ENCODE peak calls at places on chromosomes 16 and 17, in four cellular contexts. S is H9, U is IMR-90, P is H1. G is an unnamed sample.

GRCh38 chr17:15965510-15965909 is 20.6 kb downstream of the ADORA2B start:
- DNase-seq in S (peak; percentile 61), P (no peak), U (no peak), G (no peak)

GRCh38 chr16:49484454-49484853 is 110.8 kb downstream of the C16orf78 start:
- DNase-seq in P (peak; percentile 83), S (peak; percentile 88), U (no peak), G (peak; percentile 73)

GRCh38 chr17:12568358-12569251 is 97.1 kb upstream of the MYOCD start:
- DNase-seq in P (no peak), S (no peak), U (no peak), G (peak; percentile 19)

GRCh38 chr17:79837888-79838540 is 1.2 kb downstream of the CBX4 start:
- DNase-seq in P (no peak), S (no peak), U (no peak), G (no peak)

GRCh38 chr17:19753049-19753444 is 4.9 kb upstream of the ALDH3A1 start:
- DNase-seq in U (peak; percentile 60), P (no peak), S (peak; percentile 71), G (peak; percentile 61)

GRCh38 chr16:83539736-83540490 is 267.9 kb upstream of the HSBP1 start:
- DNase-seq in P (no peak), U (peak; percentile 11), S (no peak), G (no peak)

GRCh38 chr16:17389392-17389791 is 81.4 kb downstream of the XYLT1 start:
- DNase-seq in S (no peak), P (no peak), U (peak; percentile 79), G (no peak)

GRCh38 chr16:57720142-57720575 is 15.4 kb upstream of the KATNB1 start:
- DNase-seq in P (peak; percentile 60), U (peak; percentile 50), S (peak; percentile 58), G (peak; percentile 57)

GRCh38 chr17:81111066-81111465 is 54.2 kb upstream of the PVALEF start:
- DNase-seq in S (no peak), P (no peak), U (no peak), G (no peak)

GRCh38 chr17:49567871-49568694 is 7.6 kb upstream of the NXPH3 start:
- DNase-seq in S (peak; percentile 94), P (peak; percentile 96), U (peak; percentile 66), G (peak; percentile 82)

GRCh38 chr17:28372203-28372944 is 880 bp downstream of the SARM1 start:
- DNase-seq in P (no peak), U (peak; percentile 30), S (peak; percentile 43), G (peak; percentile 43)

GRCh38 chr17:42107597-42108576 is 4.6 kb downstream of the DHX58 start:
- DNase-seq in S (peak; percentile 99), U (peak; percentile 32), P (peak; percentile 100), G (peak; percentile 96)

GRCh38 chr17:73203788-73204479 is 11.1 kb downstream of the COG1 start:
- DNase-seq in S (no peak), U (no peak), P (no peak), G (no peak)

GRCh38 chr16:65201446-65202010 is 79.7 kb upstream of the CDH11 start:
- DNase-seq in U (peak; percentile 19), S (no peak), P (no peak), G (no peak)

GRCh38 chr16:35560637-35560984 is 2101.2 kb downstream of the TP53TG3F start:
- DNase-seq in U (no peak), S (no peak), P (no peak), G (no peak)

GRCh38 chr17:29613371-29613837 is 9.3 kb downstream of the CORO6 start:
- DNase-seq in P (peak; percentile 100), S (peak; percentile 98), U (peak; percentile 59), G (peak; percentile 96)

GRCh38 chr17:71966459-71967313 is 154.1 kb upstream of the SOX9 start:
- DNase-seq in S (no peak), U (no peak), P (no peak), G (no peak)

GRCh38 chr16:51053805-51054204 is 97.3 kb downstream of the SALL1 start:
- DNase-seq in S (no peak), U (no peak), P (no peak), G (no peak)

GRCh38 chr17:35766903-35767510 is 6.3 kb downstream of the C17orf50 start:
- DNase-seq in U (peak; percentile 43), S (no peak), P (no peak), G (no peak)

GRCh38 chr16:610513-611381 is 20.0 kb upstream of the WFIKKN1 start:
- DNase-seq in P (peak; percentile 91), U (no peak), S (peak; percentile 86), G (peak; percentile 77)

GRCh38 chr16:73371584-73372319 is 323.8 kb upstream of the ZFHX3 start:
- DNase-seq in U (no peak), S (no peak), P (no peak), G (no peak)

GRCh38 chr17:79251824-79252223 is 177.2 kb downstream of the ENGASE start:
- DNase-seq in P (no peak), U (no peak), S (no peak), G (no peak)

GRCh38 chr17:55158439-55158838 is 106.3 kb upstream of the HLF start:
- DNase-seq in P (no peak), S (no peak), U (no peak), G (no peak)

GRCh38 chr16:51129105-51129504 is 22.0 kb downstream of the SALL1 start:
- DNase-seq in S (no peak), U (peak; percentile 2), P (peak; percentile 35), G (peak; percentile 29)

GRCh38 chr16:30710971-30711370 is 12.0 kb downstream of the SRCAP start:
- DNase-seq in U (peak; percentile 39), P (no peak), S (no peak), G (no peak)

GRCh38 chr16:20410153-20410723 is 904 bp downstream of the ACSM5 start:
- DNase-seq in P (no peak), U (no peak), S (no peak), G (no peak)

GRCh38 chr17:11925271-11926021 is 71.8 kb downstream of the ZNF18 start:
- DNase-seq in S (no peak), U (no peak), P (no peak), G (peak; percentile 75)

GRCh38 chr17:59441459-59442096 is 110.1 kb downstream of the YPEL2 start:
- DNase-seq in P (no peak), U (no peak), S (no peak), G (no peak)

GRCh38 chr17:4788807-4789700 is at the start of gene GLTPD2:
- DNase-seq in S (peak; percentile 56), P (peak; percentile 64), U (no peak), G (peak; percentile 61)

GRCh38 chr17:78438271-78438691 is 59.8 kb downstream of the PGS1 start:
- DNase-seq in P (no peak), S (no peak), U (no peak), G (no peak)

GRCh38 chr16:77564791-77565390 is 130.1 kb upstream of the ADAMTS18 start:
- DNase-seq in S (no peak), P (no peak), U (peak; percentile 8), G (peak; percentile 52)

GRCh38 chr17:75011788-75012319 is 616 bp upstream of the MRPL58 start:
- DNase-seq in S (no peak), P (no peak), U (peak; percentile 59), G (no peak)

GRCh38 chr17:17724307-17724921 is 43.2 kb downstream of the RAI1 start:
- DNase-seq in P (peak; percentile 81), U (peak; percentile 54), S (peak; percentile 86), G (peak; percentile 92)

GRCh38 chr17:79174905-79175856 is 100.6 kb downstream of the ENGASE start:
- DNase-seq in U (no peak), S (no peak), P (no peak), G (no peak)

GRCh38 chr16:69924777-69925191 is 26.4 kb upstream of the CLEC18A start:
- DNase-seq in U (peak; percentile 81), S (no peak), P (no peak), G (peak; percentile 61)

GRCh38 chr17:2711608-2712299 is at the start of gene CLUH:
- DNase-seq in U (peak; percentile 95), S (peak; percentile 82), P (peak; percentile 83), G (peak; percentile 90)

GRCh38 chr17:2708585-2709172 is 2.9 kb downstream of the CLUH start:
- DNase-seq in P (no peak), U (no peak), S (no peak), G (no peak)

GRCh38 chr17:2709173-2709661 is 2.3 kb downstream of the CLUH start:
- DNase-seq in S (no peak), U (no peak), P (no peak), G (no peak)

GRCh38 chr17:2710804-2711607 is 558 bp downstream of the CLUH start:
- DNase-seq in U (no peak), P (no peak), S (no peak), G (peak; percentile 30)

GRCh38 chr17:2710075-2710803 is 1.3 kb downstream of the CLUH start:
- DNase-seq in U (no peak), P (no peak), S (no peak), G (no peak)
- H2AK5ac ChIP-seq in U (peak overlapping the region; percentile 80), P (peak overlapping the region; percentile 0), S (no peak overlapping the region), G (no peak overlapping the region)

GRCh38 chr16:86953631-86954465 is 363.3 kb downstream of the C16orf95 start:
- DNase-seq in S (peak; percentile 55), P (no peak), U (no peak), G (peak; percentile 74)
- H3K27ac ChIP-seq in S (no peak overlapping the region), P (no peak overlapping the region), U (no peak overlapping the region), G (peak overlapping the region; percentile 12)

GRCh38 chr16:68397710-68398171 is 50.6 kb downstream of the SMPD3 start:
- DNase-seq in U (no peak), P (no peak), S (no peak), G (peak; percentile 14)

GRCh38 chr16:68395806-68396205 is 52.5 kb downstream of the SMPD3 start:
- DNase-seq in S (no peak), P (no peak), U (no peak), G (no peak)

GRCh38 chr16:68399456-68399855 is 48.9 kb downstream of the SMPD3 start:
- DNase-seq in P (no peak), U (peak; percentile 2), S (no peak), G (peak; percentile 32)

GRCh38 chr16:68395167-68395786 is 53.0 kb downstream of the SMPD3 start:
- DNase-seq in U (no peak), S (no peak), P (no peak), G (no peak)

GRCh38 chr16:68396481-68396880 is 51.8 kb downstream of the SMPD3 start:
- DNase-seq in U (peak; percentile 58), P (no peak), S (no peak), G (no peak)
- H4K5ac ChIP-seq in U (no peak overlapping the region), P (no peak overlapping the region), S (no peak overlapping the region), G (no peak overlapping the region)

DNA sequence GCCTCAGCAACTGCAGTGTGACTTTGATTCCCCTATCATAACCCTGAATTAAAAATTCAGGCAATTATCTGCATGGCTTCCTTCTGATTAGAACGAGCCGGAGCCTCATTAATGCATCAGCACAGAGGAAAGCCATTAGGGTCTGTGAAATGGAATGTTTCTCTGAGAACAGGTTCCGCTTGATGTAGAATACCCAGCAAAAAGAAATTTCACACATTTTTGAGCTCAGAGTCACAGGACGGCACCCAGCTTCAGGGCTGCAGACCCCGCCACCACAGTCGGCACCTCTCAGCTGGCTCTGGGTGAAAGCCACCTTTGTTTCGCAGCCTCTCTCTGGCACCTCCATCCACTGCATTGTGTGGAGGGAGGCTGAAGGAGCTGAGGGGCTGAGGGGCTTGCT is 45.3 kb upstream of the HNF1B start:
- DNase-seq in U (no peak), P (no peak), S (no peak), G (peak; percentile 32)
- H2AK5ac ChIP-seq in U (no peak overlapping the region), P (no peak overlapping the region), S (no peak overlapping the region), G (no peak overlapping the region)